ENCODE peak calls at places on chromosome 3, in six cellular contexts. F is non-pigmented ciliary epithelial cell, I is Caco-2, T is ACHN, B is mucosa of descending colon, M is HFF-Myc. Q is an unnamed sample.

GRCh38 chr3:14508966-14509795 is 31.0 kb downstream of the GRIP2 start:
- DNase-seq in F (no peak), B (peak; percentile 76), M (no peak), I (peak; percentile 85), T (peak; percentile 51), Q (peak; percentile 67)

GRCh38 chr3:152304160-152304559 is 35.4 kb downstream of the MBNL1 start:
- DNase-seq in B (no peak), F (no peak), I (no peak), T (no peak), M (no peak), Q (no peak)

GRCh38 chr3:143658869-143659268 is 189.4 kb downstream of the SLC9A9 start:
- DNase-seq in M (no peak), T (no peak), I (no peak), F (no peak), B (no peak), Q (no peak)

GRCh38 chr3:184805351-184806038 is 6.5 kb upstream of the VPS8 start:
- DNase-seq in F (no peak), T (no peak), B (no peak), I (no peak), M (no peak), Q (no peak)

GRCh38 chr3:54206874-54207273 is 84.5 kb downstream of the CACNA2D3 start:
- DNase-seq in T (peak; percentile 5), I (no peak), M (no peak), B (no peak), F (no peak), Q (no peak)

GRCh38 chr3:12194669-12195161 is 36.0 kb upstream of the TIMP4 start:
- DNase-seq in T (peak; percentile 85), I (peak; percentile 21), F (no peak), M (no peak), B (peak; percentile 84), Q (no peak)

GRCh38 chr3:53485675-53486365 is 8.6 kb upstream of the CACNA1D start:
- DNase-seq in M (no peak), F (no peak), T (no peak), I (no peak), B (no peak), Q (no peak)

GRCh38 chr3:106184540-106185457 is 316.0 kb upstream of the CBLB start:
- DNase-seq in B (no peak), M (no peak), T (no peak), F (no peak), I (no peak), Q (no peak)

GRCh38 chr3:157876556-157876955 is 229.7 kb downstream of the SHOX2 start:
- DNase-seq in B (no peak), M (no peak), F (no peak), T (no peak), I (no peak), Q (no peak)

Q was measured in activated CD4-positive, CD25-positive, alpha-beta regulatory T cell.